ENCODE peak calls at places on chromosomes 2 and 18, in nine cellular contexts. M is upper lobe of left lung; W is OCI-LY7; L is LNCaP clone FGC; B is uterus; F is CD8-positive, alpha-beta T cell; J is CD4-positive, alpha-beta T cell; Y is Calu3; N is WTC11. X is an unnamed sample.
A peak's percentile ranks its signal among the peaks of the same experiment; 100 is the strongest.

GRCh38 chr2:86229221-86229620 is 30.0 kb downstream of the MRPL35 start:
- DNase-seq in N (no peak), Y (no peak), F (no peak), W (peak; percentile 80), J (no peak), M (no peak), L (no peak), B (no peak), X (no peak)

GRCh38 chr2:29329899-29330298 is 214.7 kb downstream of the CLIP4 start:
- DNase-seq in F (no peak), J (no peak), Y (no peak), B (no peak), W (no peak), N (no peak), L (no peak), M (no peak), X (no peak)

GRCh38 chr2:207408086-207408794 is 121.5 kb upstream of the CREB1 start:
- DNase-seq in M (no peak), B (no peak), F (no peak), Y (no peak), N (no peak), W (no peak), J (no peak), L (peak; percentile 89), X (peak; percentile 50)

GRCh38 chr2:57497489-57498096 is 549.0 kb upstream of the VRK2 start:
- DNase-seq in J (no peak), B (peak; percentile 25), Y (peak; percentile 64), M (peak; percentile 22), L (no peak), W (peak; percentile 45), F (peak; percentile 11), N (peak; percentile 49), X (peak; percentile 67)

GRCh38 chr2:174074831-174075230 is 109.7 kb upstream of the SP3 start:
- DNase-seq in F (no peak), Y (no peak), W (no peak), L (no peak), J (no peak), N (no peak), B (no peak), M (no peak), X (no peak)

GRCh38 chr2:85861180-85861579 is 27.6 kb downstream of the ST3GAL5 start:
- DNase-seq in J (no peak), L (no peak), Y (no peak), N (no peak), W (no peak), M (no peak), F (no peak), B (no peak), X (no peak)

GRCh38 chr2:233409286-233409991 is 55.1 kb downstream of the DGKD start:
- DNase-seq in B (no peak), N (no peak), L (no peak), Y (peak; percentile 57), W (no peak), M (no peak), J (peak; percentile 30), F (peak; percentile 53), X (no peak)

GRCh38 chr2:195343942-195344530 is 313.0 kb upstream of the SLC39A10 start:
- DNase-seq in W (no peak), Y (no peak), B (no peak), M (no peak), N (no peak), L (no peak), J (no peak), F (no peak), X (peak; percentile 14)

GRCh38 chr18:54880706-54881105 is 52.4 kb downstream of the RAB27B start:
- DNase-seq in Y (no peak), J (no peak), W (no peak), L (no peak), M (no peak), F (no peak), B (no peak), N (no peak), X (peak; percentile 78)

GRCh38 chr2:169775765-169776482 is 22.7 kb upstream of the SSB start:
- DNase-seq in N (no peak), B (no peak), J (no peak), W (no peak), Y (no peak), F (no peak), L (no peak), M (no peak), X (no peak)

GRCh38 chr2:58562281-58562680 is 321.2 kb upstream of the FANCL start:
- DNase-seq in J (no peak), N (no peak), W (no peak), F (no peak), L (no peak), Y (no peak), M (no peak), B (no peak), X (no peak)

GRCh38 chr2:229714736-229715541 is 584 bp upstream of the DNER start:
- DNase-seq in F (no peak), L (peak; percentile 13), B (no peak), M (peak; percentile 37), Y (peak; percentile 63), N (peak; percentile 87), J (no peak), W (no peak), X (peak; percentile 72)

GRCh38 chr18:60421356-60422118 is 49.0 kb upstream of the MC4R start:
- DNase-seq in Y (no peak), W (no peak), L (no peak), J (no peak), N (no peak), B (no peak), F (no peak), M (no peak), X (no peak)

GRCh38 chr2:127025357-127026062 is 81.4 kb downstream of the BIN1 start:
- DNase-seq in Y (peak; percentile 42), B (peak; percentile 70), F (peak; percentile 68), L (no peak), M (peak; percentile 81), W (peak; percentile 29), J (peak; percentile 73), N (peak; percentile 83), X (peak; percentile 86)
- TF ChIP-seq CTCF in Y (no peak), B (peak; percentile 43), F (peak; percentile 35), L (peak; percentile 25), M (no peak), W (peak; percentile 46), J (peak; percentile 14), N (peak; percentile 30), X (peak; percentile 33)

DNA sequence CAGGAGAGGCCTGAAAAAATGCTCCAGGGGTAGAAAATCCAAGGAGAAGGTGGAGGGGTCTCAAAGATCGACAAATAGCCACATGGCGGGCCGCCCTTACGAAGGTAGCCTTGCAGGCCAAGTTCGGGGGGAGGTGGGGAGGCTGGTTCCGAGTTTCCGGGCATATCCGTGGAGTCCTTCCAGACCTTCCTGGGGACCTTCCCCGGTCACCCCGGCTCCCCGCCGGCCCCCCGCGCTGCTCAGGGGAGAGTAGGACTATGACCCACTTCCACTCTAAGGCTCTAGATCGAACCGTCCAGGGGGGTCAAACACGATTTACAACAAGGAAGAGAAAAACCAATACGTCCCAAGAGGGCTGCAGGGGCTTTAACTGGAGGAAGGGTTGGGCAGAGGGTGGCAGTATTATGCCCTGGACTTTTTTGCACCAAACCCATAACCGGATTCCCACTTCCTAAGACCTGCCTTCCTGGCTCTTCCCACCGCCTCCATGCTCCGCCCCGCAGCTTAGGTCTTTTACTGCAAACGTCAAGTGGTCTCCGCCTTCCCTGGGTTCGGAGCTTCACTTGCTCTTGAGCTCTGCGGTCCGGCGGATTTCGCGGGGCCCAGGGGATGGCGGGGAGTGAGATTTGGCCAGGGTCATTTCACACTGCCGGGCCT is 789 bp upstream of the LYPD6 start:
- DNase-seq in B (peak; percentile 20), W (no peak), F (no peak), L (peak; percentile 18), M (peak; percentile 28), J (no peak), Y (peak; percentile 62), N (peak; percentile 70), X (peak; percentile 21)
- TF ChIP-seq CTCF in B (no peak), W (no peak), F (no peak), L (peak; percentile 19), M (no peak), J (no peak), Y (no peak), N (no peak), X (no peak)

GRCh38 chr2:151028691-151029176 is 232.9 kb downstream of the RBM43 start:
- DNase-seq in W (no peak), F (no peak), J (no peak), N (no peak), L (no peak), M (no peak), Y (no peak), B (no peak), X (peak; percentile 46)

GRCh38 chr2:151033454-151034248 is 228.0 kb downstream of the RBM43 start:
- DNase-seq in M (no peak), J (no peak), L (no peak), Y (no peak), F (no peak), W (no peak), N (no peak), B (no peak), X (no peak)

GRCh38 chr2:151032741-151033152 is 228.9 kb downstream of the RBM43 start:
- DNase-seq in N (no peak), Y (no peak), F (no peak), M (no peak), L (no peak), W (no peak), B (no peak), J (no peak), X (peak; percentile 60)

GRCh38 chr2:151029406-151030157 is 232.1 kb downstream of the RBM43 start:
- DNase-seq in N (no peak), L (no peak), F (no peak), J (no peak), M (no peak), W (no peak), Y (no peak), B (no peak), X (peak; percentile 89)

GRCh38 chr2:151030663-151031230 is 230.9 kb downstream of the RBM43 start:
- DNase-seq in J (no peak), B (no peak), L (no peak), W (no peak), Y (no peak), N (peak; percentile 12), M (no peak), F (no peak), X (no peak)
- TF ChIP-seq CTCF in J (no peak), B (no peak), L (no peak), W (peak; percentile 56), Y (peak; percentile 14), N (peak; percentile 43), M (no peak), F (no peak), X (no peak)

DNA sequence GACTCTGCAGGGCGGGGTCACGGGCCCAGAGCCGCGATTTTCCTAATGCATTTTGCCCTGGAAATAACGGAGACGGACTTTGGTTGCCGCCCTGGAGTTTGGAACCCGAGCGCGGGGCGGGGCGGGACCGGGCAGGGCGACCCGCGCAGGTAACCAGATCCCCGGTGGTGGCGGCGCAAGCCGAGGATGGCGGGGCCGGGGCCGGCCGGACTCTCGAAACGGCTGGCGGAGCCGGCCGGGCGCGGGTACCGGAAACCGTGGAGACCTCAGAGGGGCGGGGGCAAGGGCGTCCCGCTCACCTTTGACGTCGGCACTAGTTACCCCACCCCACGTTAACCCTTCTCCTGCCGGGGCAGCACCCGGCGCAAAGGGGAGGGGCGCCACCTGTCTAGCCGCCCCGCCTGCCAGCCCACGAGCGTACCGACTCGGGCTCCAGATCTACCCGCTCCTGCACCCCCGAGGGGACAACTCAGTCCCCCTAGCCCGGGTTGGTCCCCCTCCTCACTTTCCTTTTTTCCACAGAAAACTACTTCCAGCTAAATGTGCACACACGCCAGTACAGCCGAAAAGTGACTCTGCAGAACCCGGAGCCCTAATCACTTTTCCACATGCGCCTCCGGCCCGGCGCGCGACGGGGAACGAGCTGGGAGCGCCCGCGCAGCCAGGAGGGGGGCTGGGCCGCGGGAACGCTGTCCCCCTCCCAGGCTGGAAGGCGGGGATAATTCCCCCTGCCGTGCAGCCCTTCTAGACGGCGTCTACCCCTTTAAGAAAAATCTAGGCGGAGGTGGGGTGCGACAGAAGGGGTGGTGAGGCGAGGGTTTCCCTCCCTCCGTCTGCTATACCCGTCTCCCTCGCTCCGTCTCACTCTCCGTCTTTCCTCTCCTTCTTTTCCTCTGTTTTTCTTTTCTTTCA is 2.7 kb downstream of the CYP26B1 start:
- DNase-seq in B (peak; percentile 14), N (peak; percentile 85), Y (peak; percentile 84), L (no peak), J (peak; percentile 13), F (peak; percentile 10), M (no peak), W (no peak), X (no peak)
- TF ChIP-seq CTCF in B (no peak), N (no peak), Y (no peak), L (no peak), J (no peak), F (no peak), M (no peak), W (no peak), X (no peak)

X was measured in fibroblast of pulmonary artery.